ENCODE peak calls at places on chromosomes 11 and 22, in seven cellular contexts. Z is foreskin melanocyte; B is AG08395; K is amniotic epithelial cell; W is effector CD8-positive, alpha-beta T cell; M is stimulated activated CD8-positive, alpha-beta memory T cell treated with anti-CD3 and anti-CD28 coated beads, Interleukin-12 subunit alpha, Interleukin-12 subunit beta, amount 100 ng/mL, for 4 hours; F is NCI-H2081. P is an unnamed sample.

GRCh38 chr22:35733742-35734516 is 16.3 kb downstream of the APOL5 start:
- DNase-seq in Z (no peak), B (no peak), K (no peak), W (no peak), M (no peak), F (no peak), P (no peak)

GRCh38 chr11:117973446-117973922 is 12.7 kb upstream of the IL10RA start:
- DNase-seq in Z (no peak), B (no peak), K (no peak), W (no peak), M (no peak), F (no peak), P (no peak)

GRCh38 chr22:21443735-21444421 is 23.3 kb upstream of the TMEM191C start:
- DNase-seq in Z (no peak), B (no peak), K (no peak), W (no peak), M (no peak), F (no peak), P (no peak)

GRCh38 chr22:41915035-41915782 is at the start of gene SHISA8:
- DNase-seq in Z (no peak), B (peak), K (peak), W (peak), M (peak), F (peak), P (peak)

GRCh38 chr11:129286813-129287212 is 88.8 kb upstream of the BARX2 start:
- DNase-seq in Z (no peak), B (no peak), K (no peak), W (no peak), M (no peak), F (peak), P (no peak)

GRCh38 chr11:47992959-47993820 is 12.8 kb downstream of the PTPRJ start:
- DNase-seq in Z (no peak), B (peak), K (peak), W (no peak), M (no peak), F (no peak), P (no peak)

GRCh38 chr11:46826310-46827044 is 19.6 kb downstream of the CKAP5 start:
- DNase-seq in Z (peak), B (peak), K (peak), W (peak), M (peak), F (peak), P (no peak)

GRCh38 chr11:1234054-1234720 is 11.3 kb downstream of the MUC5B start:
- DNase-seq in Z (no peak), B (no peak), K (no peak), W (no peak), M (no peak), F (no peak), P (no peak)

GRCh38 chr11:34349882-34350281 is 7.9 kb downstream of the ABTB2 start:
- DNase-seq in Z (no peak), B (no peak), K (no peak), W (no peak), M (no peak), F (no peak), P (no peak)

GRCh38 chr11:75949023-75949672 is 134.1 kb downstream of the UVRAG start:
- DNase-seq in Z (no peak), B (peak), K (peak), W (no peak), M (no peak), F (no peak), P (no peak)

GRCh38 chr22:48677168-48677520 is 1150.5 kb downstream of the BRD1 start:
- DNase-seq in Z (no peak), B (no peak), K (no peak), W (no peak), M (no peak), F (no peak), P (no peak)

GRCh38 chr22:23705358-23705757 is 14.5 kb downstream of the RGL4 start:
- DNase-seq in Z (no peak), B (no peak), K (no peak), W (no peak), M (no peak), F (no peak), P (no peak)

GRCh38 chr22:26617251-26618199 is at the start of gene CRYBB1:
- DNase-seq in Z (no peak), B (peak), K (no peak), W (no peak), M (no peak), F (no peak), P (no peak)

GRCh38 chr11:38460901-38461300 is 1862.9 kb upstream of the RAG2 start:
- DNase-seq in Z (no peak), B (no peak), K (peak), W (no peak), M (no peak), F (no peak), P (no peak)

GRCh38 chr11:109799604-109800003 is 293.6 kb upstream of the ZC3H12C start:
- DNase-seq in Z (no peak), B (no peak), K (no peak), W (no peak), M (no peak), F (no peak), P (no peak)

GRCh38 chr11:96264364-96264763 is 78.6 kb downstream of the MAML2 start:
- DNase-seq in Z (no peak), B (no peak), K (peak), W (no peak), M (no peak), F (no peak), P (no peak)

GRCh38 chr22:44031111-44031963 is 7.2 kb downstream of the PARVB start:
- DNase-seq in Z (no peak), B (no peak), K (no peak), W (no peak), M (no peak), F (no peak), P (no peak)

GRCh38 chr22:37316875-37317371 is 34.6 kb downstream of the CYTH4 start:
- DNase-seq in Z (peak), B (peak), K (peak), W (peak), M (peak), F (peak), P (peak)

GRCh38 chr11:78822931-78823423 is 248.3 kb upstream of the NARS2 start:
- DNase-seq in Z (no peak), B (no peak), K (no peak), W (no peak), M (no peak), F (no peak), P (no peak)

GRCh38 chr11:34916810-34917780 is 677 bp downstream of the PDHX start:
- DNase-seq in Z (no peak), B (peak), K (peak), W (no peak), M (no peak), F (no peak), P (no peak)

GRCh38 chr11:23263466-23263865 is 403.2 kb upstream of the CCDC179 start:
- DNase-seq in Z (peak), B (no peak), K (peak), W (no peak), M (no peak), F (peak), P (no peak)

GRCh38 chr11:45423036-45423435 is 136.9 kb upstream of the SYT13 start:
- DNase-seq in Z (no peak), B (no peak), K (no peak), W (no peak), M (no peak), F (no peak), P (no peak)

GRCh38 chr22:43320943-43321900 is 21.9 kb downstream of the SCUBE1 start:
- DNase-seq in Z (no peak), B (no peak), K (no peak), W (no peak), M (no peak), F (no peak), P (no peak)

GRCh38 chr11:58650496-58650895 is 28.0 kb downstream of the CNTF start:
- DNase-seq in Z (no peak), B (no peak), K (no peak), W (no peak), M (no peak), F (no peak), P (no peak)

GRCh38 chr11:80388133-80388532 is 947.3 kb upstream of the TENM4 start:
- DNase-seq in Z (no peak), B (no peak), K (peak), W (no peak), M (no peak), F (no peak), P (no peak)

GRCh38 chr11:69726019-69726418 is 22.2 kb upstream of the FGF19 start:
- DNase-seq in Z (no peak), B (peak), K (no peak), W (no peak), M (no peak), F (no peak), P (no peak)

GRCh38 chr11:117610045-117610444 is 187.0 kb downstream of the DSCAML1 start:
- DNase-seq in Z (no peak), B (no peak), K (no peak), W (no peak), M (no peak), F (no peak), P (no peak)

GRCh38 chr11:119347940-119348339 is 1.4 kb upstream of the MFRP start:
- DNase-seq in Z (no peak), B (no peak), K (no peak), W (no peak), M (no peak), F (no peak), P (no peak)

GRCh38 chr11:13434247-13435205 is 28.5 kb downstream of the BTBD10 start:
- DNase-seq in Z (no peak), B (no peak), K (no peak), W (no peak), M (no peak), F (peak), P (no peak)

GRCh38 chr11:46389450-46390330 is 1.9 kb downstream of the CHRM4 start:
- DNase-seq in Z (peak), B (peak), K (peak), W (no peak), M (no peak), F (peak), P (peak)

GRCh38 chr22:26672060-26672471 is 14.7 kb downstream of the MIAT start:
- DNase-seq in Z (no peak), B (no peak), K (no peak), W (no peak), M (no peak), F (no peak), P (no peak)

GRCh38 chr11:75547617-75548054 is 14.4 kb upstream of the SERPINH1 start:
- DNase-seq in Z (peak), B (peak), K (peak), W (peak), M (no peak), F (peak), P (no peak)

GRCh38 chr11:35791088-35791958 is 128.7 kb downstream of the TRIM44 start:
- DNase-seq in Z (no peak), B (no peak), K (no peak), W (no peak), M (no peak), F (peak), P (peak)

P was measured in NCI-H2171.